ENCODE peak calls at places on chromosomes 3 and 15, in six cellular contexts. E, H, X, A, U and P are unnamed samples.

GRCh38 chr3:25567806-25568524 is 96.7 kb downstream of the TOP2B start:
- DNase-seq in E (no peak), H (no peak), X (no peak), A (no peak), U (no peak), P (no peak)

GRCh38 chr3:52770581-52771333 is at the start of gene NEK4:
- DNase-seq in E (peak), H (peak), X (peak), A (peak), U (peak), P (peak)

GRCh38 chr15:65211157-65211982 is at the start of gene CILP:
- DNase-seq in E (peak), H (no peak), X (peak), A (peak), U (peak), P (no peak)

GRCh38 chr3:15342945-15343344 is 10.6 kb upstream of the SH3BP5 start:
- DNase-seq in E (no peak), H (no peak), X (no peak), A (no peak), U (no peak), P (no peak)

GRCh38 chr15:75695206-75695605 is 17.4 kb downstream of the CSPG4 start:
- DNase-seq in E (no peak), H (no peak), X (no peak), A (no peak), U (no peak), P (no peak)

GRCh38 chr3:126928921-126929485 is 53.9 kb upstream of the PLXNA1 start:
- DNase-seq in E (no peak), H (no peak), X (no peak), A (peak), U (no peak), P (no peak)

GRCh38 chr15:34012461-34013028 is 26.5 kb downstream of the AVEN start:
- DNase-seq in E (peak), H (no peak), X (no peak), A (no peak), U (peak), P (no peak)

GRCh38 chr3:131405411-131405810 is 23.8 kb downstream of the NUDT16 start:
- DNase-seq in E (no peak), H (no peak), X (no peak), A (no peak), U (no peak), P (no peak)

GRCh38 chr3:106343841-106344240 is 475.0 kb upstream of the CBLB start:
- DNase-seq in E (no peak), H (no peak), X (no peak), A (peak), U (no peak), P (no peak)

GRCh38 chr3:132255041-132255745 is 62.0 kb upstream of the ACP3 start:
- DNase-seq in E (peak), H (no peak), X (peak), A (peak), U (peak), P (peak)

GRCh38 chr3:188316021-188316722 is 162.2 kb downstream of the LPP start:
- DNase-seq in E (no peak), H (no peak), X (peak), A (peak), U (no peak), P (no peak)

GRCh38 chr3:127682576-127682975 is 9.8 kb downstream of the ABTB1 start:
- DNase-seq in E (no peak), H (peak), X (no peak), A (no peak), U (no peak), P (no peak)

GRCh38 chr3:127831723-127832172 is 9.4 kb upstream of the MGLL start:
- DNase-seq in E (no peak), H (peak), X (peak), A (peak), U (peak), P (peak)

GRCh38 chr3:179181021-179181472 is 32.9 kb downstream of the PIK3CA start:
- DNase-seq in E (peak), H (no peak), X (peak), A (no peak), U (peak), P (peak)

GRCh38 chr3:126537730-126538281 is 13.9 kb downstream of the CHST13 start:
- DNase-seq in E (no peak), H (peak), X (peak), A (no peak), U (no peak), P (no peak)

GRCh38 chr3:114175204-114175987 is 3.5 kb downstream of the DRD3 start:
- DNase-seq in E (no peak), H (no peak), X (no peak), A (no peak), U (no peak), P (no peak)
- H3K4me2 ChIP-seq in E (no peak), H (no peak), X (no peak), A (no peak), U (no peak), P (no peak)

GRCh38 chr3:71258116-71258515 is 325.4 kb downstream of the FOXP1 start:
- DNase-seq in E (peak), H (no peak), X (peak), A (no peak), U (peak), P (peak)
- H3K4me2 ChIP-seq in E (peak), H (no peak), X (peak), A (no peak), U (no peak), P (peak)

GRCh38 chr3:185657211-185657610 is 71.1 kb downstream of the SENP2 start:
- DNase-seq in E (no peak), H (no peak), X (no peak), A (no peak), U (no peak), P (no peak)
- H3K4me2 ChIP-seq in E (peak), H (no peak), X (peak), A (no peak), U (peak), P (peak)

GRCh38 chr3:47746264-47746663 is 35.4 kb downstream of the SMARCC1 start:
- DNase-seq in E (no peak), H (no peak), X (no peak), A (no peak), U (no peak), P (no peak)
- H3K4me2 ChIP-seq in E (no peak), H (no peak), X (no peak), A (no peak), U (no peak), P (no peak)

GRCh38 chr15:57364282-57365007 is 11.9 kb upstream of the CGNL1 start:
- DNase-seq in E (no peak), H (peak), X (no peak), A (no peak), U (peak), P (no peak)
- H3K4me2 ChIP-seq in E (peak), H (peak), X (no peak), A (no peak), U (no peak), P (no peak)

GRCh38 chr15:39125904-39126303 is 455.0 kb upstream of the THBS1 start:
- DNase-seq in E (peak), H (peak), X (peak), A (peak), U (peak), P (peak)
- H3K4me2 ChIP-seq in E (no peak), H (no peak), X (no peak), A (no peak), U (no peak), P (no peak)